ENCODE peak calls at places on chromosomes 5 and 9, in nine cellular contexts. One of them, this sample, is unnamed.

GRCh38 chr5:61351733-61352132 is 19.7 kb downstream of the ZSWIM6 start:
- DNase-seq in testis: no peak
- DNase-seq in vagina: no peak
- DNase-seq in stomach: no peak
- DNase-seq in IMR-90: no peak
- DNase-seq in tibial nerve: no peak
- DNase-seq in suprapubic skin: no peak
- DNase-seq in Peyer's patch: no peak
- DNase-seq in HCT116: no peak
- DNase-seq in this sample: no peak

GRCh38 chr5:172777381-172778222 is 6.6 kb upstream of the DUSP1 start:
- DNase-seq in tibial nerve: peak; percentile 91
- DNase-seq in vagina: no peak
- DNase-seq in HCT116: peak; percentile 76
- DNase-seq in IMR-90: peak; percentile 85
- DNase-seq in testis: peak; percentile 89
- DNase-seq in Peyer's patch: peak; percentile 91
- DNase-seq in suprapubic skin: peak; percentile 96
- DNase-seq in stomach: peak; percentile 87
- DNase-seq in this sample: peak; percentile 95

GRCh38 chr5:112186401-112186990 is 232.6 kb downstream of the EPB41L4A start:
- DNase-seq in Peyer's patch: no peak
- DNase-seq in vagina: no peak
- DNase-seq in tibial nerve: peak; percentile 27
- DNase-seq in HCT116: peak; percentile 53
- DNase-seq in suprapubic skin: no peak
- DNase-seq in stomach: no peak
- DNase-seq in IMR-90: peak; percentile 53
- DNase-seq in testis: peak; percentile 35
- DNase-seq in this sample: no peak

GRCh38 chr9:124776613-124776951 is 351 bp upstream of the OLFML2A start:
- DNase-seq in Peyer's patch: no peak
- DNase-seq in IMR-90: no peak
- DNase-seq in vagina: no peak
- DNase-seq in tibial nerve: no peak
- DNase-seq in suprapubic skin: no peak
- DNase-seq in HCT116: no peak
- DNase-seq in testis: no peak
- DNase-seq in stomach: no peak
- DNase-seq in this sample: no peak

GRCh38 chr9:124477211-124478013 is 27.2 kb downstream of the ADGRD2 start:
- DNase-seq in IMR-90: no peak
- DNase-seq in vagina: no peak
- DNase-seq in testis: peak; percentile 48
- DNase-seq in Peyer's patch: no peak
- DNase-seq in stomach: no peak
- DNase-seq in tibial nerve: no peak
- DNase-seq in HCT116: no peak
- DNase-seq in suprapubic skin: no peak
- DNase-seq in this sample: no peak

GRCh38 chr9:83432104-83432627 is 106.0 kb downstream of the FRMD3 start:
- DNase-seq in stomach: peak; percentile 97
- DNase-seq in Peyer's patch: peak; percentile 87
- DNase-seq in suprapubic skin: no peak
- DNase-seq in tibial nerve: peak; percentile 26
- DNase-seq in HCT116: no peak
- DNase-seq in IMR-90: no peak
- DNase-seq in testis: peak; percentile 92
- DNase-seq in vagina: no peak
- DNase-seq in this sample: peak; percentile 88

GRCh38 chr9:134962998-134963364 is 45.3 kb upstream of the FCN1 start:
- DNase-seq in HCT116: no peak
- DNase-seq in testis: no peak
- DNase-seq in vagina: no peak
- DNase-seq in tibial nerve: no peak
- DNase-seq in suprapubic skin: peak; percentile 45
- DNase-seq in stomach: no peak
- DNase-seq in Peyer's patch: peak; percentile 32
- DNase-seq in IMR-90: no peak
- DNase-seq in this sample: no peak

GRCh38 chr5:68522863-68523262 is 307.3 kb downstream of the PIK3R1 start:
- DNase-seq in Peyer's patch: no peak
- DNase-seq in stomach: no peak
- DNase-seq in suprapubic skin: no peak
- DNase-seq in IMR-90: peak; percentile 48
- DNase-seq in HCT116: no peak
- DNase-seq in testis: no peak
- DNase-seq in vagina: no peak
- DNase-seq in tibial nerve: no peak
- DNase-seq in this sample: no peak

GRCh38 chr9:4334439-4334838 is 34.6 kb upstream of the GLIS3 start:
- DNase-seq in testis: no peak
- DNase-seq in vagina: no peak
- DNase-seq in stomach: peak; percentile 83
- DNase-seq in tibial nerve: no peak
- DNase-seq in IMR-90: peak; percentile 8
- DNase-seq in suprapubic skin: no peak
- DNase-seq in Peyer's patch: peak; percentile 78
- DNase-seq in HCT116: peak; percentile 35
- DNase-seq in this sample: no peak

GRCh38 chr5:91469517-91470165 is 86.5 kb upstream of the ARRDC3 start:
- DNase-seq in Peyer's patch: no peak
- DNase-seq in suprapubic skin: no peak
- DNase-seq in stomach: no peak
- DNase-seq in IMR-90: no peak
- DNase-seq in HCT116: no peak
- DNase-seq in vagina: no peak
- DNase-seq in testis: peak; percentile 30
- DNase-seq in tibial nerve: peak; percentile 24
- DNase-seq in this sample: peak; percentile 41

GRCh38 chr5:140549237-140550144 is 2.0 kb downstream of the EIF4EBP3 start:
- DNase-seq in tibial nerve: peak; percentile 56
- DNase-seq in HCT116: no peak
- DNase-seq in IMR-90: peak; percentile 41
- DNase-seq in testis: peak; percentile 67
- DNase-seq in stomach: peak; percentile 86
- DNase-seq in Peyer's patch: no peak
- DNase-seq in suprapubic skin: peak; percentile 82
- DNase-seq in vagina: no peak
- DNase-seq in this sample: peak; percentile 63
- TF ChIP-seq POLR2A in tibial nerve: no peak
- TF ChIP-seq POLR2A in HCT116: no peak
- TF ChIP-seq POLR2A in IMR-90: no peak
- TF ChIP-seq POLR2A in testis: no peak
- TF ChIP-seq POLR2A in stomach: no peak
- TF ChIP-seq POLR2A in Peyer's patch: peak; percentile 14
- TF ChIP-seq POLR2A in suprapubic skin: no peak
- TF ChIP-seq POLR2A in vagina: no peak
- TF ChIP-seq POLR2A in this sample: no peak

GRCh38 chr9:136856541-136857141 is 4.5 kb downstream of the MAMDC4 start:
- DNase-seq in HCT116: no peak
- DNase-seq in testis: no peak
- DNase-seq in Peyer's patch: no peak
- DNase-seq in stomach: peak; percentile 25
- DNase-seq in suprapubic skin: no peak
- DNase-seq in vagina: no peak
- DNase-seq in tibial nerve: no peak
- DNase-seq in IMR-90: no peak
- DNase-seq in this sample: peak; percentile 12
- TF ChIP-seq CTCF in HCT116: no peak
- TF ChIP-seq CTCF in testis: no peak
- TF ChIP-seq CTCF in Peyer's patch: no peak
- TF ChIP-seq CTCF in stomach: no peak
- TF ChIP-seq CTCF in suprapubic skin: no peak
- TF ChIP-seq CTCF in vagina: no peak
- TF ChIP-seq CTCF in tibial nerve: no peak
- TF ChIP-seq CTCF in IMR-90: no peak
- TF ChIP-seq CTCF in this sample: no peak

DNA sequence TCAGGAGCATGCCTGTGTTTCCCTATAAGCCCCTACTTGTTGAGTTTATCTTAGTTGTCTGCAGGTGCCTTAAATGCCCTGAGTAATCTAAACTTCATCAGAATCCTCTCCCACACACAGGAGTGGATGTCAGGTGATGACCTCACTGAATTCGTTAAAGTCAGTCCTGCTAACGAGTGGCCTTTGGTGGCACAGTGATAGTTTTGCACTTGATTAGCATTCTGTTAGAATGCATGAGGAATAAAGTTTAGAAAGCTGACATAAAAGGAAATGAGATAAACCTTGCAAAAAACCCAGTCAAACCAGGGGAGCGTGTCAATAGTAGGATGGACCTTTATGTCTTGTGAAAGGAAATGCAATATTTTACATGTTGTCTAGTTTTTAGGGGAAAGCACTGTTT is 4.5 kb downstream of the TRIM32 start:
- DNase-seq in stomach: no peak
- DNase-seq in IMR-90: no peak
- DNase-seq in tibial nerve: no peak
- DNase-seq in vagina: no peak
- DNase-seq in Peyer's patch: no peak
- DNase-seq in HCT116: no peak
- DNase-seq in testis: no peak
- DNase-seq in suprapubic skin: no peak
- DNase-seq in this sample: no peak
- TF ChIP-seq POLR2A in stomach: no peak
- TF ChIP-seq POLR2A in IMR-90: no peak
- TF ChIP-seq POLR2A in tibial nerve: no peak
- TF ChIP-seq POLR2A in vagina: no peak
- TF ChIP-seq POLR2A in Peyer's patch: no peak
- TF ChIP-seq POLR2A in HCT116: no peak
- TF ChIP-seq POLR2A in testis: no peak
- TF ChIP-seq POLR2A in suprapubic skin: no peak
- TF ChIP-seq POLR2A in this sample: no peak

GRCh38 chr5:100900142-100900795 is 2.8 kb downstream of the ST8SIA4 start:
- DNase-seq in testis: no peak
- DNase-seq in suprapubic skin: peak; percentile 73
- DNase-seq in Peyer's patch: no peak
- DNase-seq in HCT116: no peak
- DNase-seq in stomach: peak; percentile 26
- DNase-seq in tibial nerve: peak; percentile 25
- DNase-seq in vagina: no peak
- DNase-seq in IMR-90: no peak
- DNase-seq in this sample: peak; percentile 88
- TF ChIP-seq CTCF in testis: no peak
- TF ChIP-seq CTCF in suprapubic skin: no peak
- TF ChIP-seq CTCF in Peyer's patch: no peak
- TF ChIP-seq CTCF in HCT116: peak; percentile 9
- TF ChIP-seq CTCF in stomach: no peak
- TF ChIP-seq CTCF in tibial nerve: no peak
- TF ChIP-seq CTCF in vagina: no peak
- TF ChIP-seq CTCF in IMR-90: no peak
- TF ChIP-seq CTCF in this sample: no peak

GRCh38 chr5:141867139-141867538 is 11.1 kb downstream of the PCDH1 start:
- DNase-seq in tibial nerve: no peak
- DNase-seq in Peyer's patch: peak; percentile 70
- DNase-seq in suprapubic skin: no peak
- DNase-seq in IMR-90: no peak
- DNase-seq in testis: no peak
- DNase-seq in vagina: no peak
- DNase-seq in stomach: peak; percentile 50
- DNase-seq in HCT116: no peak
- DNase-seq in this sample: no peak
- TF ChIP-seq POLR2A in tibial nerve: no peak
- TF ChIP-seq POLR2A in Peyer's patch: peak; percentile 39
- TF ChIP-seq POLR2A in suprapubic skin: no peak
- TF ChIP-seq POLR2A in IMR-90: no peak
- TF ChIP-seq POLR2A in testis: no peak
- TF ChIP-seq POLR2A in vagina: no peak
- TF ChIP-seq POLR2A in stomach: no peak
- TF ChIP-seq POLR2A in HCT116: no peak
- TF ChIP-seq POLR2A in this sample: no peak

GRCh38 chr5:15499528-15500325 is at the start of gene FBXL7:
- DNase-seq in stomach: peak; percentile 37
- DNase-seq in tibial nerve: peak; percentile 58
- DNase-seq in testis: peak; percentile 87
- DNase-seq in IMR-90: peak; percentile 75
- DNase-seq in HCT116: no peak
- DNase-seq in suprapubic skin: peak; percentile 86
- DNase-seq in Peyer's patch: peak; percentile 61
- DNase-seq in vagina: no peak
- DNase-seq in this sample: peak; percentile 33
- TF ChIP-seq CTCF in stomach: peak; percentile 24
- TF ChIP-seq CTCF in tibial nerve: peak; percentile 40
- TF ChIP-seq CTCF in testis: no peak
- TF ChIP-seq CTCF in IMR-90: peak; percentile 39
- TF ChIP-seq CTCF in HCT116: no peak
- TF ChIP-seq CTCF in suprapubic skin: no peak
- TF ChIP-seq CTCF in Peyer's patch: no peak
- TF ChIP-seq CTCF in vagina: no peak
- TF ChIP-seq CTCF in this sample: no peak

This sample was measured in lower leg skin.